ENCODE peak calls at places on chromosomes 5 and 9, in nine cellular contexts. X is amniotic epithelial cell; G is activated CD4-positive, alpha-beta T cell treated with anti-CD3 and anti-CD28 coated beads, Interleukin-2, amount 50 U/mL, for 1 hour; Z is GM12865; S is GOT3; F is stomach; W is astrocyte of the spinal cord; C is AML-193; T is cardiac muscle cell. L is an unnamed sample.

GRCh38 chr5:27830551-27830950 is 792.2 kb upstream of the CDH9 start:
- DNase-seq in W (peak), C (no peak), F (no peak), T (peak), S (no peak), G (no peak), Z (no peak), X (peak), L (no peak)

GRCh38 chr5:92543246-92543645 is 1037.8 kb downstream of the NR2F1-AS1 start:
- DNase-seq in C (no peak), S (no peak), X (no peak), Z (no peak), W (peak), F (no peak), T (no peak), G (no peak), L (no peak)

GRCh38 chr9:21616082-21616778 is 134.1 kb upstream of the IFNE start:
- DNase-seq in S (no peak), X (peak), G (no peak), C (no peak), F (no peak), W (peak), Z (no peak), T (peak), L (no peak)

GRCh38 chr5:75525344-75525743 is 13.7 kb downstream of the POLK start:
- DNase-seq in X (no peak), W (no peak), F (no peak), C (no peak), T (no peak), S (no peak), Z (no peak), G (no peak), L (no peak)

GRCh38 chr9:114283551-114284111 is 39.3 kb upstream of the ORM1 start:
- DNase-seq in X (no peak), S (no peak), Z (no peak), T (no peak), F (no peak), W (no peak), C (no peak), G (no peak), L (peak)

GRCh38 chr9:129321511-129322021 is 143.5 kb upstream of the IER5L start:
- DNase-seq in F (peak), X (no peak), Z (no peak), S (no peak), W (no peak), T (no peak), C (no peak), G (no peak), L (no peak)

GRCh38 chr5:80659111-80659510 is 4.3 kb upstream of the DHFR start:
- DNase-seq in F (no peak), Z (no peak), X (peak), S (no peak), W (no peak), G (no peak), T (peak), C (no peak), L (no peak)

GRCh38 chr5:82319192-82319591 is 41.0 kb upstream of the RPS23 start:
- DNase-seq in Z (no peak), T (no peak), X (no peak), S (no peak), G (no peak), W (no peak), C (no peak), F (no peak), L (no peak)

GRCh38 chr5:76804266-76804665 is 14.6 kb upstream of the F2RL1 start:
- DNase-seq in C (no peak), G (no peak), T (no peak), F (no peak), Z (no peak), W (peak), S (no peak), X (peak), L (no peak)

GRCh38 chr5:179198865-179199645 is 138.9 kb downstream of the ZNF354C start:
- DNase-seq in X (no peak), G (no peak), C (no peak), T (no peak), Z (no peak), W (no peak), S (no peak), F (no peak), L (no peak)

GRCh38 chr5:148912714-148913398 is 86.4 kb downstream of the ADRB2 start:
- DNase-seq in F (no peak), W (peak), T (peak), X (peak), C (no peak), G (no peak), S (peak), Z (no peak), L (no peak)

GRCh38 chr9:88197781-88198345 is 59.6 kb upstream of the SPATA31C2 start:
- DNase-seq in G (no peak), Z (no peak), T (peak), C (no peak), X (peak), W (peak), F (no peak), S (no peak), L (no peak)

GRCh38 chr9:134068742-134069535 is 1.1 kb upstream of the BRD3 start:
- DNase-seq in C (peak), F (peak), S (no peak), Z (no peak), G (no peak), X (no peak), W (no peak), T (no peak), L (no peak)

GRCh38 chr5:50574121-50574520 is 92.3 kb upstream of the PARP8 start:
- DNase-seq in W (no peak), X (no peak), C (no peak), Z (no peak), S (no peak), G (no peak), F (no peak), T (no peak), L (no peak)

GRCh38 chr5:168833383-168833782 is 254.2 kb upstream of the PANK3 start:
- DNase-seq in T (no peak), W (no peak), G (no peak), X (no peak), C (no peak), F (no peak), Z (no peak), S (no peak), L (no peak)

GRCh38 chr5:75048457-75048953 is 3.9 kb downstream of the GCNT4 start:
- DNase-seq in T (peak), Z (peak), F (no peak), C (no peak), G (no peak), W (peak), S (no peak), X (peak), L (no peak)

GRCh38 chr5:180338001-180338707 is 15.0 kb downstream of the GFPT2 start:
- DNase-seq in X (no peak), S (no peak), F (no peak), W (no peak), C (no peak), T (no peak), G (no peak), Z (no peak), L (no peak)

GRCh38 chr9:81416476-81417298 is 272.7 kb downstream of the TLE1 start:
- DNase-seq in F (no peak), S (no peak), T (no peak), G (no peak), Z (no peak), C (no peak), W (no peak), X (peak), L (peak)

GRCh38 chr5:150765019-150765788 is 6.4 kb upstream of the DCTN4 start:
- DNase-seq in Z (no peak), G (no peak), C (peak), X (no peak), T (no peak), W (no peak), S (no peak), F (no peak), L (no peak)

GRCh38 chr9:18138676-18139075 is 335.3 kb upstream of the ADAMTSL1 start:
- DNase-seq in S (no peak), W (no peak), X (peak), Z (no peak), C (no peak), T (no peak), F (no peak), G (no peak), L (no peak)

GRCh38 chr9:123216387-123216786 is 52.0 kb downstream of the STRBP start:
- DNase-seq in F (no peak), G (no peak), C (no peak), T (no peak), S (no peak), X (peak), Z (no peak), W (no peak), L (no peak)

GRCh38 chr9:119052339-119053030 is 316.8 kb downstream of the BRINP1 start:
- DNase-seq in T (no peak), C (no peak), X (no peak), W (no peak), S (no peak), Z (no peak), G (no peak), F (no peak), L (no peak)

GRCh38 chr5:106399381-106399780 is 1271.4 kb downstream of the EFNA5 start:
- DNase-seq in F (no peak), S (no peak), X (peak), Z (no peak), C (no peak), T (peak), W (peak), G (no peak), L (no peak)

GRCh38 chr5:37532976-37533740 is 154.0 kb downstream of the WDR70 start:
- DNase-seq in W (peak), X (no peak), S (no peak), T (no peak), C (no peak), Z (no peak), G (no peak), F (no peak), L (no peak)

GRCh38 chr9:118786877-118787276 is 582.4 kb downstream of the BRINP1 start:
- DNase-seq in Z (no peak), S (no peak), F (no peak), T (no peak), C (no peak), W (no peak), X (no peak), G (no peak), L (no peak)

GRCh38 chr9:96209407-96210031 is 92.5 kb downstream of the HSD17B3 start:
- DNase-seq in F (no peak), Z (no peak), T (peak), S (no peak), G (no peak), X (peak), C (no peak), W (no peak), L (peak)

GRCh38 chr9:15416880-15417279 is 5.8 kb upstream of the SNAPC3 start:
- DNase-seq in X (peak), W (peak), F (peak), Z (peak), G (peak), T (peak), S (no peak), C (peak), L (no peak)

GRCh38 chr5:56565693-56566092 is 249.7 kb upstream of the MAP3K1 start:
- DNase-seq in F (no peak), T (no peak), X (no peak), W (no peak), Z (peak), S (no peak), C (no peak), G (no peak), L (no peak)

GRCh38 chr9:8816361-8816760 is 1016.8 kb upstream of the DMAC1 start:
- DNase-seq in C (no peak), S (no peak), F (no peak), Z (peak), W (no peak), G (no peak), X (no peak), T (peak), L (no peak)

GRCh38 chr9:38274746-38275250 is 117.7 kb upstream of the ALDH1B1 start:
- DNase-seq in C (no peak), F (no peak), Z (no peak), S (no peak), T (peak), X (no peak), G (no peak), W (peak), L (no peak)